ENCODE peak calls at places on chromosomes 2 and 18, in four cellular contexts. S is right atrium auricular region, V is pancreas, F is IMR-90. R is an unnamed sample.

GRCh38 chr2:102114290-102114721 is 28.2 kb upstream of the IL1R1 start:
- DNase-seq in S (no peak), V (no peak), F (peak; percentile 94), R (no peak)

GRCh38 chr2:31558401-31559295 is 22.1 kb downstream of the SRD5A2 start:
- DNase-seq in S (no peak), V (no peak), F (peak; percentile 20), R (no peak)

GRCh38 chr2:216292886-216293291 is 79.4 kb downstream of the MARCHF4 start:
- DNase-seq in S (no peak), V (no peak), F (no peak), R (no peak)

GRCh38 chr2:37638973-37639372 is 32.5 kb downstream of the CDC42EP3 start:
- DNase-seq in S (no peak), V (no peak), F (no peak), R (no peak)

GRCh38 chr2:226647626-226648518 is 151.7 kb downstream of the IRS1 start:
- DNase-seq in S (no peak), V (peak; percentile 63), F (peak; percentile 37), R (no peak)

GRCh38 chr18:41938445-41938844 is 16.6 kb upstream of the PIK3C3 start:
- DNase-seq in S (no peak), V (no peak), F (peak; percentile 97), R (no peak)

GRCh38 chr2:101197215-101197745 is 46.1 kb upstream of the TBC1D8 start:
- DNase-seq in S (no peak), V (no peak), F (no peak), R (no peak)

GRCh38 chr2:234912437-234912836 is 39.4 kb upstream of the SH3BP4 start:
- DNase-seq in S (no peak), V (no peak), F (no peak), R (no peak)

GRCh38 chr2:25347846-25348245 is 6.1 kb upstream of the DNMT3A start:
- DNase-seq in S (no peak), V (no peak), F (peak; percentile 73), R (no peak)

GRCh38 chr2:59932341-59932740 is 621.1 kb downstream of the BCL11A start:
- DNase-seq in S (no peak), V (no peak), F (no peak), R (no peak)

GRCh38 chr2:76958749-76959148 is 563.4 kb downstream of the LRRTM4 start:
- DNase-seq in S (no peak), V (no peak), F (no peak), R (no peak)

GRCh38 chr2:176686328-176686727 is 417.1 kb downstream of the MTX2 start:
- DNase-seq in S (no peak), V (no peak), F (no peak), R (no peak)

GRCh38 chr2:25797607-25798488 is 80.4 kb downstream of the ASXL2 start:
- DNase-seq in S (no peak), V (no peak), F (no peak), R (no peak)

GRCh38 chr2:82636411-82637020 is 1822.6 kb downstream of the SUCLG1 start:
- DNase-seq in S (no peak), V (no peak), F (no peak), R (no peak)

GRCh38 chr2:66661253-66662173 is 226.6 kb downstream of the MEIS1 start:
- DNase-seq in S (no peak), V (peak; percentile 33), F (no peak), R (no peak)

DNA sequence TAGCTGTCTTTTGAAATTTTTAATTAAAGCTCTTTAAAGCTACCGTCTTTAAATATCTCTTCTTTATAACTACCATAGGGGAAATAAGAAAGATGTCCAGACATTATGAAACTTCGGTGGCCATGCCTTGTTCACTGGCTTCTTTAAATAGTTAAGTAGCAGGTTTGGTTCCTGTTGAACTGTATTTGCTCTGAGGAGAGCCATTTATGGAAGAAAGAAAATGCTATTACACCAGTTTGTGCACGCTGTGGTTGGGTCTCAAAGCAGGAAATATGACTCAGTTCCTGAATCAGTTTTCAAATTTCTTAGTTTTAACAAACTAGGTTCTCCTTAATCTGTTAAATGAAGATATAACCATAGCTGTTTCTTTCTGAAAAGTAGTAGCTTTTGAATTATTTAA is 12.2 kb downstream of the ARPC2 start:
- DNase-seq in S (no peak), V (no peak), F (peak; percentile 87), R (no peak)
- H3K27ac ChIP-seq in S (peak overlapping the region; percentile 71), V (no peak overlapping the region), F (no peak overlapping the region), R (peak overlapping the region; percentile 67)

GRCh38 chr2:162556996-162557395 is 213.1 kb downstream of the GCA start:
- DNase-seq in S (no peak), V (no peak), F (no peak), R (no peak)
- TF ChIP-seq CTCF in S (no peak), V (no peak), F (no peak), R (no peak)

GRCh38 chr2:402206-402605 is 114.3 kb upstream of the ALKAL2 start:
- DNase-seq in S (no peak), V (no peak), F (no peak), R (no peak)

GRCh38 chr2:402721-403120 is 114.8 kb upstream of the ALKAL2 start:
- DNase-seq in S (no peak), V (no peak), F (no peak), R (no peak)

GRCh38 chr2:404581-404980 is 116.7 kb upstream of the ALKAL2 start:
- DNase-seq in S (no peak), V (no peak), F (no peak), R (no peak)

GRCh38 chr2:400988-401679 is 113.2 kb upstream of the ALKAL2 start:
- DNase-seq in S (no peak), V (peak; percentile 42), F (no peak), R (no peak)

DNA sequence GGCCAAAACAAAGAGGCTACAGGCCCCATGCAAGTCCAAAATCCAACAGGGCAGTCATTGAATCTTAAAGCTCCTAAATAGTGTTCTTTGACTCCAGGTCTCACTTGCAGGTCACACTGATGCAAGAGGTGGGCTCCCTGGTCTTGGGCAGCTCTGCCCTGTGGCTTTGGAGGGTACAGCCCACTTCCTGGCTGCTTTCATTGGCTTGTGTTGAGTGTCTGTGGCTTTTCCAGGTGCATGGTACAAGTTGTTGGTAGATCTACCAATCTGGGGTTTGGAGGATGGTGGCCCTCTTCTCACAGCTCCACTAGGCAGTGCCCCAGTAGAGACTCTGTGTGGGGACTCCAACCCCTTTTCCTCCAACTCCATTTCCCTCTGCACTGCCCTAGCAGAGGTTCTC is 115.8 kb upstream of the ALKAL2 start:
- DNase-seq in S (no peak), V (no peak), F (no peak), R (no peak)
- H3K36me3 ChIP-seq in S (no peaks in the 10 kb centered on the region), V (no peaks in the 10 kb centered on the region), F (no peaks in the 10 kb centered on the region), R (no peaks in the 10 kb centered on the region)

GRCh38 chr2:11830708-11831301 is 84.4 kb downstream of the LPIN1 start:
- DNase-seq in S (no peak), V (no peak), F (no peak), R (no peak)
- H3K27ac ChIP-seq in S (peak overlapping the region; percentile 61), V (peak overlapping the region; percentile 11), F (peak overlapping the region; percentile 96), R (peak overlapping the region; percentile 57)